ENCODE peak calls at places on chromosome 11, in four cellular contexts. One of them, this sample, is unnamed.

GRCh38 chr11:87127131-87127530 is 89.4 kb downstream of the TMEM135 start:
- DNase-seq in HCT116: no peak
- DNase-seq in SK-N-SH: no peak
- DNase-seq in GM12878: no peak
- DNase-seq in this sample: no peak

GRCh38 chr11:86537541-86538222 is 134.7 kb downstream of the ME3 start:
- DNase-seq in SK-N-SH: no peak
- DNase-seq in HCT116: peak; percentile 7
- DNase-seq in GM12878: no peak
- DNase-seq in this sample: no peak

GRCh38 chr11:63937713-63938480 is 905 bp upstream of the NAA40 start:
- DNase-seq in HCT116: no peak
- DNase-seq in GM12878: no peak
- DNase-seq in SK-N-SH: peak; percentile 50
- DNase-seq in this sample: no peak

GRCh38 chr11:94171693-94172440 is 43.2 kb downstream of the PANX1 start:
- DNase-seq in HCT116: peak; percentile 16
- DNase-seq in SK-N-SH: peak; percentile 39
- DNase-seq in GM12878: no peak
- DNase-seq in this sample: peak; percentile 30

GRCh38 chr11:66451663-66452062 is 13.0 kb upstream of the MRPL11 start:
- DNase-seq in SK-N-SH: no peak
- DNase-seq in GM12878: no peak
- DNase-seq in HCT116: no peak
- DNase-seq in this sample: no peak

GRCh38 chr11:9512370-9513019 is 51.7 kb downstream of the ZNF143 start:
- DNase-seq in GM12878: no peak
- DNase-seq in HCT116: no peak
- DNase-seq in SK-N-SH: no peak
- DNase-seq in this sample: no peak

GRCh38 chr11:67345949-67346819 is 7.2 kb downstream of the POLD4 start:
- DNase-seq in GM12878: peak; percentile 24
- DNase-seq in HCT116: peak; percentile 54
- DNase-seq in SK-N-SH: peak; percentile 10
- DNase-seq in this sample: no peak

GRCh38 chr11:87300640-87301381 is 263.1 kb downstream of the TMEM135 start:
- DNase-seq in GM12878: no peak
- DNase-seq in SK-N-SH: no peak
- DNase-seq in HCT116: no peak
- DNase-seq in this sample: no peak

GRCh38 chr11:72375241-72375640 is 59.1 kb downstream of the CLPB start:
- DNase-seq in GM12878: no peak
- DNase-seq in SK-N-SH: no peak
- DNase-seq in HCT116: no peak
- DNase-seq in this sample: no peak

GRCh38 chr11:45470151-45471001 is 184.2 kb upstream of the SYT13 start:
- DNase-seq in HCT116: no peak
- DNase-seq in SK-N-SH: no peak
- DNase-seq in GM12878: no peak
- DNase-seq in this sample: no peak

GRCh38 chr11:6486938-6487337 is 5.6 kb downstream of the TIMM10B start:
- DNase-seq in HCT116: no peak
- DNase-seq in GM12878: no peak
- DNase-seq in SK-N-SH: no peak
- DNase-seq in this sample: no peak

GRCh38 chr11:6488342-6488741 is 7.0 kb downstream of the TIMM10B start:
- DNase-seq in SK-N-SH: no peak
- DNase-seq in HCT116: no peak
- DNase-seq in GM12878: peak; percentile 16
- DNase-seq in this sample: no peak

GRCh38 chr11:6483015-6483414 is 1.7 kb downstream of the TIMM10B start:
- DNase-seq in SK-N-SH: no peak
- DNase-seq in GM12878: no peak
- DNase-seq in HCT116: no peak
- DNase-seq in this sample: no peak

GRCh38 chr11:6486256-6486655 is 5.0 kb downstream of the TIMM10B start:
- DNase-seq in SK-N-SH: no peak
- DNase-seq in HCT116: no peak
- DNase-seq in GM12878: no peak
- DNase-seq in this sample: no peak

DNA sequence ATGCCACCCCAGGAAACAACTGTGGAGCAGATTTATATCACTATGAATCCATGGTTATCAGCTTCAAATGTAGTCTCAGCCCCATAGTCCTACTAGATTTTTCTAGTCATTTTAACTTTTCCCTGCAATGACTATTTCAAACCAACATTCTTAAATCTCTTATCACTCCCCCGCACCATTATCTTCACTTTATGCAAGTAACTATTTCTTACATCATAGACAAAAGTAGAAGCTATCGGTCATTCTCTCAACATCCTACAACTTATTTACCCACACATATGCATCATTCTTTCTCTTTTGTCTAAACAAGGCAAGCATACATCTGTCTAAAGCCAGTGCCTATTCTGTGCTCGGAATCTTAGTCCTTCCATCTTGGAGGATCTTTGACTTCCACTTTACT is 4.4 kb downstream of the TIMM10B start:
- DNase-seq in HCT116: no peak
- DNase-seq in SK-N-SH: no peak
- DNase-seq in GM12878: no peak
- DNase-seq in this sample: no peak
- TF ChIP-seq YY1 in HCT116: no peak
- TF ChIP-seq YY1 in SK-N-SH: no peak
- TF ChIP-seq YY1 in GM12878: no peak
- TF ChIP-seq YY1 in this sample: no peak

GRCh38 chr11:12997168-12997567 is 11.9 kb upstream of the RASSF10 start:
- DNase-seq in SK-N-SH: no peak
- DNase-seq in HCT116: no peak
- DNase-seq in GM12878: no peak
- DNase-seq in this sample: no peak

GRCh38 chr11:12998336-12998735 is 10.8 kb upstream of the RASSF10 start:
- DNase-seq in GM12878: no peak
- DNase-seq in SK-N-SH: no peak
- DNase-seq in HCT116: no peak
- DNase-seq in this sample: no peak

GRCh38 chr11:13000116-13000515 is 9.0 kb upstream of the RASSF10 start:
- DNase-seq in SK-N-SH: no peak
- DNase-seq in HCT116: no peak
- DNase-seq in GM12878: no peak
- DNase-seq in this sample: no peak

GRCh38 chr11:13003726-13004493 is 5.2 kb upstream of the RASSF10 start:
- DNase-seq in HCT116: no peak
- DNase-seq in SK-N-SH: no peak
- DNase-seq in GM12878: no peak
- DNase-seq in this sample: no peak

DNA sequence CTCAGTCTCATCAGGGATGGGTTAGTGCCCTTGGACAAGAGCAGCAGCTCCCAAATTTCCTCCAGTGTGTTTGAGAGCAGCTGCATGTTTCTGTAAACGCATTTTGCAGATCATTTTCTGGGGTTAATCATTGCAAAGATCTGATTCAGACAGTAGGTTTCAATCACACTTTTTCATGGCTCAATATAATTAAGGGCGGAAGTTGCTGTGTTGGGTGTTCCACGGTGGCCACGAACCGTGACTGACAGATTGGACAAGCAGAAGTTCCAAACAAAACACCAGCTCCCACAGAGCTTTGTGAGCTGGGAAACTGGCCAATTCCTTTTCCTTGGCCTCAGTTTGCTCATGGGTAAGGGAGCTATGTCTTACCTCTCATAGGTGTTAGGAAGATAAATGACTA is 8.4 kb upstream of the RASSF10 start:
- DNase-seq in SK-N-SH: no peak
- DNase-seq in HCT116: no peak
- DNase-seq in GM12878: no peak
- DNase-seq in this sample: no peak
- TF ChIP-seq YY1 in SK-N-SH: no peak
- TF ChIP-seq YY1 in HCT116: no peak
- TF ChIP-seq YY1 in GM12878: no peak
- TF ChIP-seq YY1 in this sample: no peak

GRCh38 chr11:30581646-30582045 is 4.5 kb downstream of the MPPED2 start:
- DNase-seq in HCT116: no peak
- DNase-seq in SK-N-SH: no peak
- DNase-seq in GM12878: no peak
- DNase-seq in this sample: no peak

GRCh38 chr11:30585067-30585891 is 874 bp downstream of the MPPED2 start:
- DNase-seq in HCT116: no peak
- DNase-seq in GM12878: no peak
- DNase-seq in SK-N-SH: peak; percentile 79
- DNase-seq in this sample: peak; percentile 5

GRCh38 chr11:30585892-30586250 is 282 bp downstream of the MPPED2 start:
- DNase-seq in HCT116: no peak
- DNase-seq in GM12878: no peak
- DNase-seq in SK-N-SH: peak; percentile 82
- DNase-seq in this sample: no peak

GRCh38 chr11:30586251-30587144 is at the start of gene MPPED2:
- DNase-seq in GM12878: no peak
- DNase-seq in HCT116: no peak
- DNase-seq in SK-N-SH: peak; percentile 91
- DNase-seq in this sample: peak; percentile 33

GRCh38 chr11:30583505-30584280 is 2.5 kb downstream of the MPPED2 start:
- DNase-seq in HCT116: no peak
- DNase-seq in SK-N-SH: peak; percentile 32
- DNase-seq in GM12878: no peak
- DNase-seq in this sample: no peak
- TF ChIP-seq YY1 in HCT116: no peak
- TF ChIP-seq YY1 in SK-N-SH: no peak
- TF ChIP-seq YY1 in GM12878: no peak
- TF ChIP-seq YY1 in this sample: no peak

DNA sequence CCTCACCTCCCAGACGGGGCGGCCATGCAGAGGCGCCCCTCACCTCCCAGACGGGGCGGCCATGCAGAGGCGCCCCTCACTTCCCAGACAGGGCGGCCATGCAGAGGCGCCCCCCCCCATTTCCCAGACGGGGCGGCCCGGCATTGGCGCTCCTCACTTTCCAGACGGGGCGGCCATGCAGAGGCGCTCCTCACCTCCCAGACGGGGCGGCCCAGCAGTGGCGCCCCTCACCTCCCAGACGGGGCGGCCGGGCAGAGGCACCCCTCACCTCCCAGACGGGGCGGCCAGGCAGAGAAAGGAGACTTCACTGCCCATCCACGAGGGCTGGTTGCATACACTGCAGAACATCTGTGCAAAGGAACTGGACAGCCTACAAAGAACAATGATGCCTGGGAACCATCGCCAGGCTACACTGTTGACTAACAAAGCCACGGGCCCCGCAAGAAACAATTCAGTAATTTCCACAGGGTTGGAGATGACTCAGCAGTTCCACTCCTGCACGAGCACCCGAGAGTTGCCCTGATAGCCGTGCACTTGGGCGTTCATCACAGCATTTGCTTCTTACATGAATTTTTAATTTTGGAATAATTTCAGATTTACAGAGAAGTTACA is 58.7 kb downstream of the CTTN start:
- DNase-seq in SK-N-SH: no peak
- DNase-seq in GM12878: no peak
- DNase-seq in HCT116: no peak
- DNase-seq in this sample: no peak
- TF ChIP-seq YY1 in SK-N-SH: no peak
- TF ChIP-seq YY1 in GM12878: no peak
- TF ChIP-seq YY1 in HCT116: no peak
- TF ChIP-seq YY1 in this sample: no peak

GRCh38 chr11:4680341-4680740 is 17.3 kb downstream of the OR51E2 start:
- DNase-seq in SK-N-SH: no peak
- DNase-seq in HCT116: no peak
- DNase-seq in GM12878: no peak
- DNase-seq in this sample: no peak

GRCh38 chr11:4672470-4672869 is 25.2 kb downstream of the OR51E2 start:
- DNase-seq in SK-N-SH: no peak
- DNase-seq in GM12878: no peak
- DNase-seq in HCT116: no peak
- DNase-seq in this sample: no peak

GRCh38 chr11:4673781-4674180 is 23.9 kb downstream of the OR51E2 start:
- DNase-seq in HCT116: no peak
- DNase-seq in SK-N-SH: no peak
- DNase-seq in GM12878: no peak
- DNase-seq in this sample: no peak

GRCh38 chr11:4683020-4683419 is 14.6 kb downstream of the OR51E2 start:
- DNase-seq in HCT116: no peak
- DNase-seq in SK-N-SH: no peak
- DNase-seq in GM12878: no peak
- DNase-seq in this sample: no peak

GRCh38 chr11:4677948-4678347 is 19.7 kb downstream of the OR51E2 start:
- DNase-seq in GM12878: no peak
- DNase-seq in HCT116: no peak
- DNase-seq in SK-N-SH: no peak
- DNase-seq in this sample: no peak
- TF ChIP-seq YY1 in GM12878: no peak
- TF ChIP-seq YY1 in HCT116: no peak
- TF ChIP-seq YY1 in SK-N-SH: no peak
- TF ChIP-seq YY1 in this sample: no peak

GRCh38 chr11:118136341-118136740 is 16.3 kb downstream of the SCN4B start:
- DNase-seq in GM12878: no peak
- DNase-seq in HCT116: no peak
- DNase-seq in SK-N-SH: no peak
- DNase-seq in this sample: no peak
- TF ChIP-seq YY1 in GM12878: no peak
- TF ChIP-seq YY1 in HCT116: no peak
- TF ChIP-seq YY1 in SK-N-SH: no peak
- TF ChIP-seq YY1 in this sample: no peak

GRCh38 chr11:34343153-34343552 is 14.7 kb downstream of the ABTB2 start:
- DNase-seq in SK-N-SH: no peak
- DNase-seq in HCT116: no peak
- DNase-seq in GM12878: no peak
- DNase-seq in this sample: no peak
- TF ChIP-seq YY1 in SK-N-SH: no peak
- TF ChIP-seq YY1 in HCT116: no peak
- TF ChIP-seq YY1 in GM12878: no peak
- TF ChIP-seq YY1 in this sample: no peak

GRCh38 chr11:131932584-131933360 is 562.4 kb downstream of the NTM start:
- DNase-seq in SK-N-SH: no peak
- DNase-seq in GM12878: no peak
- DNase-seq in HCT116: no peak
- DNase-seq in this sample: no peak
- TF ChIP-seq YY1 in SK-N-SH: no peak
- TF ChIP-seq YY1 in GM12878: no peak
- TF ChIP-seq YY1 in HCT116: no peak
- TF ChIP-seq YY1 in this sample: no peak

This sample was measured in NT2/D1.